ENCODE peak calls at places on chromosomes 6 and 20, in six cellular contexts. T is NCI-H774; L is stimulated activated naive B cell treated with anti-CD40 and anti-IgM and Interleukin-4, amounts not matched to agents 10 μg/mL and 1 μg/mL and 100 μg/mL, for 72 hours; A is tibial artery; G is breast epithelium; Y is kidney glomerular epithelial cell. H is an unnamed sample.

GRCh38 chr6:158408552-158409130 is 96.4 kb downstream of the TULP4 start:
- DNase-seq in T (no peak), L (no peak), A (no peak), G (no peak), Y (no peak), H (no peak)

GRCh38 chr20:23301436-23302050 is 49.0 kb upstream of the NXT1 start:
- DNase-seq in T (no peak), L (no peak), A (no peak), G (peak), Y (no peak), H (no peak)

GRCh38 chr6:64012351-64013060 is 376.9 kb downstream of the PHF3 start:
- DNase-seq in T (peak), L (no peak), A (no peak), G (no peak), Y (peak), H (no peak)

GRCh38 chr6:154590770-154591169 is 80.3 kb upstream of the CNKSR3 start:
- DNase-seq in T (peak), L (no peak), A (no peak), G (no peak), Y (no peak), H (no peak)

GRCh38 chr6:73285674-73286283 is 22.8 kb upstream of the KHDC1 start:
- DNase-seq in T (no peak), L (no peak), A (no peak), G (no peak), Y (peak), H (no peak)

GRCh38 chr6:35014341-35014740 is 125.3 kb downstream of the ANKS1A start:
- DNase-seq in T (no peak), L (no peak), A (no peak), G (no peak), Y (no peak), H (no peak)

GRCh38 chr6:90156861-90157260 is 139.8 kb downstream of the BACH2 start:
- DNase-seq in T (no peak), L (no peak), A (no peak), G (no peak), Y (no peak), H (no peak)

GRCh38 chr20:24465730-24466129 is 3.7 kb upstream of the SYNDIG1 start:
- DNase-seq in T (no peak), L (no peak), A (peak), G (no peak), Y (no peak), H (no peak)

GRCh38 chr6:79117752-79118151 is 39.7 kb upstream of the PHIP start:
- DNase-seq in T (no peak), L (no peak), A (no peak), G (no peak), Y (no peak), H (no peak)

GRCh38 chr6:159056941-159057340 is 12.2 kb upstream of the TAGAP start:
- DNase-seq in T (no peak), L (no peak), A (no peak), G (no peak), Y (no peak), H (no peak)

GRCh38 chr20:21705466-21706344 is at the start of gene PAX1:
- DNase-seq in T (no peak), L (no peak), A (no peak), G (no peak), Y (no peak), H (no peak)

GRCh38 chr6:136404627-136405310 is 115.1 kb upstream of the BCLAF1 start:
- DNase-seq in T (no peak), L (no peak), A (no peak), G (no peak), Y (no peak), H (no peak)

GRCh38 chr6:11754625-11755289 is 23.8 kb downstream of the ADTRP start:
- DNase-seq in T (no peak), L (no peak), A (no peak), G (no peak), Y (no peak), H (no peak)

GRCh38 chr6:137497722-137498463 is 3.7 kb upstream of the OLIG3 start:
- DNase-seq in T (no peak), L (no peak), A (no peak), G (no peak), Y (no peak), H (no peak)

GRCh38 chr6:127436578-127437110 is 22.5 kb downstream of the KIAA0408 start:
- DNase-seq in T (no peak), L (no peak), A (no peak), G (no peak), Y (no peak), H (no peak)

H was measured in HFF-Myc.